ENCODE peak calls at places on chromosomes 13 and 19, in eight cellular contexts. E, L, R, N, B, J, A and T are unnamed samples.

GRCh38 chr13:77800219-77800618 is 102.7 kb downstream of the SLAIN1 start:
- DNase-seq in E (no peak), L (no peak), R (no peak), N (no peak), B (no peak), J (no peak), A (no peak), T (no peak)

GRCh38 chr19:3243851-3244700 is 19.6 kb downstream of the CELF5 start:
- DNase-seq in E (no peak), L (no peak), R (no peak), N (no peak), B (no peak), J (peak; percentile 64), A (peak; percentile 27), T (no peak)

GRCh38 chr13:113951246-113951999 is 22.5 kb downstream of the C13orf46 start:
- DNase-seq in E (peak; percentile 88), L (peak; percentile 88), R (peak; percentile 95), N (no peak), B (peak; percentile 95), J (peak; percentile 74), A (peak; percentile 91), T (peak; percentile 86)

GRCh38 chr13:35797244-35797643 is 320.8 kb upstream of the MAB21L1 start:
- DNase-seq in E (no peak), L (no peak), R (no peak), N (no peak), B (no peak), J (no peak), A (no peak), T (no peak)

GRCh38 chr19:39727070-39727800 is 10.6 kb downstream of the CLC start:
- DNase-seq in E (no peak), L (no peak), R (no peak), N (no peak), B (no peak), J (no peak), A (no peak), T (no peak)

GRCh38 chr19:7494416-7495098 is 5.7 kb upstream of the PEX11G start:
- DNase-seq in E (peak; percentile 41), L (no peak), R (peak; percentile 74), N (no peak), B (no peak), J (no peak), A (no peak), T (peak; percentile 40)

GRCh38 chr13:57582032-57582431 is 49.5 kb upstream of the PCDH17 start:
- DNase-seq in E (no peak), L (no peak), R (peak; percentile 25), N (no peak), B (peak; percentile 0), J (peak; percentile 58), A (no peak), T (no peak)

GRCh38 chr19:17450264-17451075 is 2.0 kb upstream of the TMEM221 start:
- DNase-seq in E (no peak), L (no peak), R (no peak), N (no peak), B (no peak), J (no peak), A (no peak), T (no peak)

GRCh38 chr19:1057185-1057857 is 9.6 kb upstream of the ARHGAP45 start:
- DNase-seq in E (no peak), L (no peak), R (no peak), N (no peak), B (no peak), J (peak; percentile 43), A (no peak), T (no peak)

GRCh38 chr13:111287201-111287600 is 33.2 kb upstream of the TEX29 start:
- DNase-seq in E (no peak), L (no peak), R (no peak), N (no peak), B (no peak), J (no peak), A (no peak), T (no peak)

GRCh38 chr13:65036999-65037398 is 2193.1 kb downstream of the PCDH9 start:
- DNase-seq in E (no peak), L (no peak), R (no peak), N (no peak), B (no peak), J (no peak), A (no peak), T (no peak)

GRCh38 chr19:3775831-3776230 is 3.8 kb upstream of the RAX2 start:
- DNase-seq in E (no peak), L (no peak), R (no peak), N (no peak), B (no peak), J (no peak), A (no peak), T (no peak)

GRCh38 chr19:45456500-45456815 is 11.3 kb upstream of the FOSB start:
- DNase-seq in E (no peak), L (no peak), R (no peak), N (no peak), B (no peak), J (no peak), A (no peak), T (no peak)

GRCh38 chr13:110008816-110009215 is 222.4 kb upstream of the IRS2 start:
- DNase-seq in E (no peak), L (no peak), R (no peak), N (no peak), B (no peak), J (no peak), A (no peak), T (no peak)

GRCh38 chr19:53308339-53308811 is 25.2 kb upstream of the ZNF845 start:
- DNase-seq in E (no peak), L (no peak), R (no peak), N (no peak), B (peak; percentile 73), J (peak; percentile 89), A (no peak), T (no peak)

GRCh38 chr19:40321566-40322270 is 26.5 kb downstream of the C19orf47 start:
- DNase-seq in E (no peak), L (no peak), R (no peak), N (no peak), B (peak; percentile 79), J (no peak), A (no peak), T (no peak)

GRCh38 chr13:33185853-33186252 is 99.7 kb downstream of the STARD13 start:
- DNase-seq in E (no peak), L (no peak), R (no peak), N (no peak), B (no peak), J (no peak), A (no peak), T (no peak)

GRCh38 chr19:29667941-29668340 is 2.7 kb downstream of the PLEKHF1 start:
- DNase-seq in E (no peak), L (no peak), R (no peak), N (peak; percentile 64), B (no peak), J (no peak), A (peak; percentile 56), T (no peak)

DNA sequence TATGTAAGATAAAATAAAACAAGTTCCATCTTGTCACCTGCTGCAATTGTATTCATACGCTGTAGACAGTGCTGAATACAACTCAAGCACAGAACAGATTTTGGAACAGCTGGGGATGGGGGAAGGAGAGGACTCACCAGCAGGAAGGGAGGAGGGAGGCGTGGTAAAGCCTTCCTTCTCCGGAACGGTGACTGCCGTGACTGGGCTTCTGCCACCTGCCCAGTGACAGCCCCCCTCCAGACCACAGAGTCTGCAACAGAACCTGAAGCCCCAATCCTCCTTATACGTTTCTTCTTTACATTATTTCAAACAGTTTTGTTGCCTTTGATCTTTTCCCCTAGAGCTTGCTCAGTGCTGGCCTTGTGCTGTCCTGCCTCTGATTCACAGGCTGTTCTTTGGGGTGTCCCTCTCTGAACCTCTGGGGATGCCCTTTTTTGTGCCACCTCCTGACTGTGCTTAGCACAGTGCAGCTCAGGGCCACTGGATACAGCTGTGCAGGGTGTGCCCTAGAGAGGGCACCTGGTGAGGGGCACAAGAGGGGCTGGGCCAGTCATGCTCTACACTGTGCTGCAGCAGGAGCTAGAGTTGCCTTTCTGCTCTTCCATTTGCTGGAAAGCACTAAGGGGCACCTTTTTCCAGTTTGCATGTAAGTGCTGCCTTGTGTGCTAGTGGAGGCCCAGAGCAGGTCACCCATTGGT is 213.0 kb downstream of the ZIC5 start:
- DNase-seq in E (no peak), L (no peak), R (no peak), N (no peak), B (no peak), J (no peak), A (no peak), T (no peak)
- H3K27ac ChIP-seq in E (no peak overlapping the region), L (no peak overlapping the region), R (no peak overlapping the region), N (no peak overlapping the region), B (no peak overlapping the region), J (no peak overlapping the region), A (no peak overlapping the region), T (no peak overlapping the region)

DNA sequence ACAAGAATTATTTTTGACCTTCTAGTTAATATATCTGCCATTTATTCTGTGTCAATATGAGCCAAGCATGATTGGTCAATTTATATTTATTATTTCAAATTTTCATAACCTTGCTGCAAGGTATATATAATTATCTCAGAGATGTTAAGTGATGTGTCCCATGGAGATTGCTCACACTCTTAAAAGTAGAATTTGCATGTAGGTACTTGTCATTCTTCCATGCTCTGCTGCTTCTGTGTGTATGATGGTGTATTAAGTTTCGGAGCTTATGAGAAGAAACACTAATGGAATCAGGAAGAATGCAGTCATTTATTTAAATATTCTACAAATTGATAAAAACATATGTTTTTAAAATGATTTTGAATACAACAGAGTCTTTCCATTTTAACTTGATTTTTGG is 586.8 kb upstream of the MIR17HG start:
- DNase-seq in E (no peak), L (no peak), R (no peak), N (no peak), B (no peak), J (no peak), A (no peak), T (no peak)
- H3K9me3 ChIP-seq in E (no peaks in the 10 kb centered on the region), L (no peaks in the 10 kb centered on the region), R (no peaks in the 10 kb centered on the region), N (no peaks in the 10 kb centered on the region), B (no peaks in the 10 kb centered on the region), J (no peaks in the 10 kb centered on the region), A (no peaks in the 10 kb centered on the region), T (no peaks in the 10 kb centered on the region)

GRCh38 chr19:11448923-11449554 is 13.6 kb downstream of the PRKCSH start:
- DNase-seq in E (no peak), L (no peak), R (no peak), N (no peak), B (peak; percentile 79), J (no peak), A (no peak), T (no peak)
- H3K27ac ChIP-seq in E (no peak overlapping the region), L (no peak overlapping the region), R (no peak overlapping the region), N (no peak overlapping the region), B (no peak overlapping the region), J (no peak overlapping the region), A (no peak overlapping the region), T (no peak overlapping the region)

GRCh38 chr19:11784356-11784755 is 14.0 kb upstream of the ZNF491 start:
- DNase-seq in E (no peak), L (no peak), R (no peak), N (no peak), B (no peak), J (no peak), A (no peak), T (no peak)

GRCh38 chr19:11781295-11782057 is 14.7 kb downstream of the ZNF441 start:
- DNase-seq in E (no peak), L (no peak), R (no peak), N (no peak), B (no peak), J (no peak), A (no peak), T (no peak)

GRCh38 chr19:11787536-11787935 is 10.8 kb upstream of the ZNF491 start:
- DNase-seq in E (no peak), L (no peak), R (no peak), N (no peak), B (no peak), J (no peak), A (no peak), T (no peak)

GRCh38 chr19:11780431-11781020 is 13.7 kb downstream of the ZNF441 start:
- DNase-seq in E (no peak), L (no peak), R (no peak), N (no peak), B (no peak), J (no peak), A (no peak), T (no peak)

GRCh38 chr19:11783767-11784166 is 14.6 kb upstream of the ZNF491 start:
- DNase-seq in E (no peak), L (no peak), R (no peak), N (no peak), B (no peak), J (no peak), A (no peak), T (no peak)
- H3K9me3 ChIP-seq in E (peaks cover 19% of the 10 kb centered on the region), L (peaks cover 78% of the 10 kb centered on the region), R (peaks cover 93% of the 10 kb centered on the region), N (peaks cover 56% of the 10 kb centered on the region), B (peaks cover 86% of the 10 kb centered on the region), J (peaks cover 23% of the 10 kb centered on the region), A (peaks cover 55% of the 10 kb centered on the region), T (peaks cover 88% of the 10 kb centered on the region)